ENCODE peak calls at places on chromosome 6, in ten cellular contexts. One of them, this sample, is unnamed.

GRCh38 chr6:74939309-74939708 is 266.5 kb downstream of the COL12A1 start:
- DNase-seq in NT2/D1: no peak
- DNase-seq in foreskin fibroblast: no peak
- DNase-seq in ascending aorta: no peak
- DNase-seq in tibial nerve: no peak
- DNase-seq in breast epithelium: no peak
- DNase-seq in right atrium auricular region: no peak
- DNase-seq in mucosa of descending colon: no peak
- DNase-seq in mesendoderm: no peak
- DNase-seq in CD8-positive, alpha-beta T cell: no peak
- DNase-seq in this sample: peak

GRCh38 chr6:115728171-115728570 is 332.5 kb downstream of the FRK start:
- DNase-seq in foreskin fibroblast: no peak
- DNase-seq in CD8-positive, alpha-beta T cell: no peak
- DNase-seq in breast epithelium: no peak
- DNase-seq in right atrium auricular region: no peak
- DNase-seq in mucosa of descending colon: no peak
- DNase-seq in NT2/D1: no peak
- DNase-seq in ascending aorta: no peak
- DNase-seq in mesendoderm: no peak
- DNase-seq in tibial nerve: no peak
- DNase-seq in this sample: no peak

GRCh38 chr6:109093732-109094131 is 914 bp downstream of the SESN1 start:
- DNase-seq in NT2/D1: no peak
- DNase-seq in ascending aorta: no peak
- DNase-seq in right atrium auricular region: no peak
- DNase-seq in mucosa of descending colon: no peak
- DNase-seq in CD8-positive, alpha-beta T cell: no peak
- DNase-seq in mesendoderm: peak
- DNase-seq in tibial nerve: no peak
- DNase-seq in foreskin fibroblast: no peak
- DNase-seq in breast epithelium: no peak
- DNase-seq in this sample: no peak

GRCh38 chr6:105560611-105561066 is 157.8 kb upstream of the PREP start:
- DNase-seq in CD8-positive, alpha-beta T cell: no peak
- DNase-seq in mucosa of descending colon: no peak
- DNase-seq in mesendoderm: no peak
- DNase-seq in right atrium auricular region: no peak
- DNase-seq in tibial nerve: no peak
- DNase-seq in NT2/D1: no peak
- DNase-seq in foreskin fibroblast: peak
- DNase-seq in breast epithelium: no peak
- DNase-seq in ascending aorta: no peak
- DNase-seq in this sample: no peak

GRCh38 chr6:157273756-157274088 is 49.6 kb downstream of the TMEM242 start:
- DNase-seq in CD8-positive, alpha-beta T cell: peak
- DNase-seq in ascending aorta: no peak
- DNase-seq in NT2/D1: no peak
- DNase-seq in mucosa of descending colon: peak
- DNase-seq in right atrium auricular region: no peak
- DNase-seq in breast epithelium: no peak
- DNase-seq in tibial nerve: no peak
- DNase-seq in foreskin fibroblast: peak
- DNase-seq in mesendoderm: peak
- DNase-seq in this sample: peak

GRCh38 chr6:27141472-27142015 is 106.0 kb upstream of the PRSS16 start:
- DNase-seq in mucosa of descending colon: no peak
- DNase-seq in tibial nerve: no peak
- DNase-seq in breast epithelium: no peak
- DNase-seq in ascending aorta: no peak
- DNase-seq in mesendoderm: no peak
- DNase-seq in foreskin fibroblast: no peak
- DNase-seq in NT2/D1: no peak
- DNase-seq in right atrium auricular region: no peak
- DNase-seq in CD8-positive, alpha-beta T cell: no peak
- DNase-seq in this sample: no peak

GRCh38 chr6:10837009-10837691 is 1.2 kb downstream of the MAK start:
- DNase-seq in mucosa of descending colon: peak
- DNase-seq in ascending aorta: no peak
- DNase-seq in NT2/D1: no peak
- DNase-seq in right atrium auricular region: no peak
- DNase-seq in foreskin fibroblast: peak
- DNase-seq in tibial nerve: no peak
- DNase-seq in CD8-positive, alpha-beta T cell: no peak
- DNase-seq in breast epithelium: no peak
- DNase-seq in mesendoderm: peak
- DNase-seq in this sample: no peak

GRCh38 chr6:26552640-26553189 is 14.5 kb downstream of the HMGN4 start:
- DNase-seq in ascending aorta: no peak
- DNase-seq in breast epithelium: no peak
- DNase-seq in mucosa of descending colon: no peak
- DNase-seq in foreskin fibroblast: no peak
- DNase-seq in CD8-positive, alpha-beta T cell: no peak
- DNase-seq in NT2/D1: no peak
- DNase-seq in tibial nerve: no peak
- DNase-seq in right atrium auricular region: no peak
- DNase-seq in mesendoderm: no peak
- DNase-seq in this sample: no peak

GRCh38 chr6:51350308-51350904 is 531.7 kb downstream of the TFAP2B start:
- DNase-seq in mucosa of descending colon: no peak
- DNase-seq in foreskin fibroblast: no peak
- DNase-seq in mesendoderm: no peak
- DNase-seq in ascending aorta: no peak
- DNase-seq in breast epithelium: no peak
- DNase-seq in NT2/D1: no peak
- DNase-seq in CD8-positive, alpha-beta T cell: no peak
- DNase-seq in tibial nerve: no peak
- DNase-seq in right atrium auricular region: no peak
- DNase-seq in this sample: peak

GRCh38 chr6:123715243-123715863 is 78.6 kb upstream of the TRDN start:
- DNase-seq in right atrium auricular region: no peak
- DNase-seq in ascending aorta: no peak
- DNase-seq in breast epithelium: no peak
- DNase-seq in mucosa of descending colon: no peak
- DNase-seq in CD8-positive, alpha-beta T cell: no peak
- DNase-seq in mesendoderm: peak
- DNase-seq in NT2/D1: peak
- DNase-seq in tibial nerve: no peak
- DNase-seq in foreskin fibroblast: no peak
- DNase-seq in this sample: peak

GRCh38 chr6:50716887-50717509 is 3.7 kb downstream of the TFAP2D start:
- DNase-seq in foreskin fibroblast: no peak
- DNase-seq in ascending aorta: no peak
- DNase-seq in tibial nerve: no peak
- DNase-seq in NT2/D1: no peak
- DNase-seq in right atrium auricular region: no peak
- DNase-seq in CD8-positive, alpha-beta T cell: no peak
- DNase-seq in breast epithelium: no peak
- DNase-seq in mesendoderm: no peak
- DNase-seq in mucosa of descending colon: no peak
- DNase-seq in this sample: no peak

GRCh38 chr6:140907235-140907634 is 1225.5 kb upstream of the GJE1 start:
- DNase-seq in breast epithelium: no peak
- DNase-seq in CD8-positive, alpha-beta T cell: no peak
- DNase-seq in NT2/D1: no peak
- DNase-seq in mucosa of descending colon: no peak
- DNase-seq in right atrium auricular region: no peak
- DNase-seq in foreskin fibroblast: no peak
- DNase-seq in tibial nerve: no peak
- DNase-seq in ascending aorta: no peak
- DNase-seq in mesendoderm: no peak
- DNase-seq in this sample: no peak

GRCh38 chr6:162728177-162728571 is 400 bp downstream of the PACRG start:
- DNase-seq in mucosa of descending colon: peak
- DNase-seq in breast epithelium: no peak
- DNase-seq in CD8-positive, alpha-beta T cell: no peak
- DNase-seq in right atrium auricular region: no peak
- DNase-seq in foreskin fibroblast: no peak
- DNase-seq in mesendoderm: no peak
- DNase-seq in tibial nerve: no peak
- DNase-seq in ascending aorta: no peak
- DNase-seq in NT2/D1: no peak
- DNase-seq in this sample: no peak

GRCh38 chr6:96836579-96837137 is 619 bp downstream of the GPR63 start:
- DNase-seq in breast epithelium: no peak
- DNase-seq in mucosa of descending colon: no peak
- DNase-seq in CD8-positive, alpha-beta T cell: no peak
- DNase-seq in ascending aorta: no peak
- DNase-seq in tibial nerve: no peak
- DNase-seq in right atrium auricular region: no peak
- DNase-seq in foreskin fibroblast: no peak
- DNase-seq in mesendoderm: peak
- DNase-seq in NT2/D1: no peak
- DNase-seq in this sample: no peak

GRCh38 chr6:43334466-43335095 is 26.0 kb upstream of the CRIP3 start:
- DNase-seq in mucosa of descending colon: no peak
- DNase-seq in foreskin fibroblast: peak
- DNase-seq in NT2/D1: peak
- DNase-seq in mesendoderm: peak
- DNase-seq in breast epithelium: no peak
- DNase-seq in right atrium auricular region: no peak
- DNase-seq in ascending aorta: no peak
- DNase-seq in tibial nerve: no peak
- DNase-seq in CD8-positive, alpha-beta T cell: no peak
- DNase-seq in this sample: peak

GRCh38 chr6:134920422-134920821 is 29.5 kb downstream of the ALDH8A1 start:
- DNase-seq in mesendoderm: no peak
- DNase-seq in NT2/D1: no peak
- DNase-seq in breast epithelium: no peak
- DNase-seq in CD8-positive, alpha-beta T cell: no peak
- DNase-seq in mucosa of descending colon: no peak
- DNase-seq in ascending aorta: no peak
- DNase-seq in foreskin fibroblast: no peak
- DNase-seq in tibial nerve: no peak
- DNase-seq in right atrium auricular region: no peak
- DNase-seq in this sample: no peak

GRCh38 chr6:4687989-4688947 is 87.9 kb upstream of the CDYL start:
- DNase-seq in foreskin fibroblast: peak
- DNase-seq in NT2/D1: no peak
- DNase-seq in mucosa of descending colon: no peak
- DNase-seq in right atrium auricular region: no peak
- DNase-seq in tibial nerve: no peak
- DNase-seq in breast epithelium: no peak
- DNase-seq in mesendoderm: no peak
- DNase-seq in ascending aorta: no peak
- DNase-seq in CD8-positive, alpha-beta T cell: no peak
- DNase-seq in this sample: no peak

GRCh38 chr6:134317471-134318131 is at the start of gene SGK1:
- DNase-seq in NT2/D1: peak
- DNase-seq in breast epithelium: peak
- DNase-seq in ascending aorta: no peak
- DNase-seq in tibial nerve: no peak
- DNase-seq in mesendoderm: peak
- DNase-seq in mucosa of descending colon: no peak
- DNase-seq in right atrium auricular region: no peak
- DNase-seq in CD8-positive, alpha-beta T cell: peak
- DNase-seq in foreskin fibroblast: no peak
- DNase-seq in this sample: no peak

GRCh38 chr6:93787841-93788240 is 368.5 kb upstream of the EPHA7 start:
- DNase-seq in CD8-positive, alpha-beta T cell: no peak
- DNase-seq in NT2/D1: no peak
- DNase-seq in right atrium auricular region: no peak
- DNase-seq in tibial nerve: no peak
- DNase-seq in foreskin fibroblast: peak
- DNase-seq in breast epithelium: no peak
- DNase-seq in mucosa of descending colon: no peak
- DNase-seq in mesendoderm: peak
- DNase-seq in ascending aorta: no peak
- DNase-seq in this sample: no peak

GRCh38 chr6:69816569-69816968 is 19.8 kb upstream of the LMBRD1 start:
- DNase-seq in NT2/D1: no peak
- DNase-seq in right atrium auricular region: no peak
- DNase-seq in tibial nerve: no peak
- DNase-seq in mesendoderm: peak
- DNase-seq in foreskin fibroblast: no peak
- DNase-seq in mucosa of descending colon: no peak
- DNase-seq in breast epithelium: no peak
- DNase-seq in ascending aorta: no peak
- DNase-seq in CD8-positive, alpha-beta T cell: no peak
- DNase-seq in this sample: peak
- H3K4me3 ChIP-seq in NT2/D1: no peak
- H3K4me3 ChIP-seq in right atrium auricular region: no peak
- H3K4me3 ChIP-seq in tibial nerve: no peak
- H3K4me3 ChIP-seq in mesendoderm: no peak
- H3K4me3 ChIP-seq in foreskin fibroblast: no peak
- H3K4me3 ChIP-seq in mucosa of descending colon: no peak
- H3K4me3 ChIP-seq in breast epithelium: no peak
- H3K4me3 ChIP-seq in ascending aorta: no peak
- H3K4me3 ChIP-seq in CD8-positive, alpha-beta T cell: peak
- H3K4me3 ChIP-seq in this sample: no peak

GRCh38 chr6:148524976-148525375 is 182.3 kb downstream of the SASH1 start:
- DNase-seq in foreskin fibroblast: peak
- DNase-seq in mesendoderm: no peak
- DNase-seq in breast epithelium: no peak
- DNase-seq in right atrium auricular region: no peak
- DNase-seq in NT2/D1: no peak
- DNase-seq in CD8-positive, alpha-beta T cell: no peak
- DNase-seq in ascending aorta: no peak
- DNase-seq in mucosa of descending colon: no peak
- DNase-seq in tibial nerve: no peak
- DNase-seq in this sample: no peak
- H3K4me3 ChIP-seq in foreskin fibroblast: peak
- H3K4me3 ChIP-seq in mesendoderm: no peak
- H3K4me3 ChIP-seq in breast epithelium: no peak
- H3K4me3 ChIP-seq in right atrium auricular region: no peak
- H3K4me3 ChIP-seq in NT2/D1: no peak
- H3K4me3 ChIP-seq in CD8-positive, alpha-beta T cell: no peak
- H3K4me3 ChIP-seq in ascending aorta: peak
- H3K4me3 ChIP-seq in mucosa of descending colon: no peak
- H3K4me3 ChIP-seq in tibial nerve: no peak
- H3K4me3 ChIP-seq in this sample: no peak

GRCh38 chr6:41427642-41428401 is 92.4 kb downstream of the NCR2 start:
- DNase-seq in foreskin fibroblast: no peak
- DNase-seq in right atrium auricular region: no peak
- DNase-seq in NT2/D1: no peak
- DNase-seq in CD8-positive, alpha-beta T cell: no peak
- DNase-seq in ascending aorta: no peak
- DNase-seq in mesendoderm: peak
- DNase-seq in tibial nerve: no peak
- DNase-seq in breast epithelium: peak
- DNase-seq in mucosa of descending colon: peak
- DNase-seq in this sample: no peak
- H3K4me3 ChIP-seq in foreskin fibroblast: no peak
- H3K4me3 ChIP-seq in right atrium auricular region: peak
- H3K4me3 ChIP-seq in NT2/D1: peak
- H3K4me3 ChIP-seq in CD8-positive, alpha-beta T cell: peak
- H3K4me3 ChIP-seq in ascending aorta: peak
- H3K4me3 ChIP-seq in mesendoderm: no peak
- H3K4me3 ChIP-seq in tibial nerve: peak
- H3K4me3 ChIP-seq in breast epithelium: peak
- H3K4me3 ChIP-seq in mucosa of descending colon: no peak
- H3K4me3 ChIP-seq in this sample: no peak

DNA sequence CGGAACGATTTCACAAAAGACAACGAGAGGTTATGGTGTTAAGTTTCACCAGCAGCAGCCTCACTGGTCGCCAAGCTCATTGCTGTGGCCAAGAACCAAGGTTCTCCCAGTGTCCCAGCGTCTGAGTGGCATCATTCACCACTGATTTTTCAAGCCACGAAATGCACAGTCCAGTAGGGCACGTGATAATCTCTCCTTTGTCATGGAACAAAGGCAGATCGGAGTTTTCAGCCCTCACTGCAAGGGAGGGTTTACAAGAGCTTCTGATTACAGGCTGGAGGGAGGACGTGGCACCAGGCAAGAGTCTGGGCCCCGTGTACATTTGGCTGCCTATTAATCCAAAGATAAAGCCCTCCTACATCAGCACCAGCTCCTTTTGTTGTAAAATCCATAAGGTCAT is 2.0 kb downstream of the CD24 start:
- DNase-seq in mucosa of descending colon: peak
- DNase-seq in breast epithelium: no peak
- DNase-seq in ascending aorta: no peak
- DNase-seq in right atrium auricular region: no peak
- DNase-seq in CD8-positive, alpha-beta T cell: no peak
- DNase-seq in NT2/D1: no peak
- DNase-seq in mesendoderm: peak
- DNase-seq in foreskin fibroblast: no peak
- DNase-seq in tibial nerve: no peak
- DNase-seq in this sample: no peak
- H3K4me3 ChIP-seq in mucosa of descending colon: peak
- H3K4me3 ChIP-seq in breast epithelium: no peak
- H3K4me3 ChIP-seq in ascending aorta: no peak
- H3K4me3 ChIP-seq in right atrium auricular region: no peak
- H3K4me3 ChIP-seq in CD8-positive, alpha-beta T cell: no peak
- H3K4me3 ChIP-seq in NT2/D1: peak
- H3K4me3 ChIP-seq in mesendoderm: peak
- H3K4me3 ChIP-seq in foreskin fibroblast: no peak
- H3K4me3 ChIP-seq in tibial nerve: no peak
- H3K4me3 ChIP-seq in this sample: no peak

This sample was measured in Jurkat, Clone E6-1.